ENCODE peak calls at places on chromosomes 6 and 20, in four cellular contexts. K is AG04450; Z is foreskin fibroblast; S is CD4-positive, CD25-positive, alpha-beta regulatory T cell. H is an unnamed sample.

GRCh38 chr6:156511051-156511450 is 266.1 kb upstream of the ARID1B start:
- DNase-seq in Z (no peak), K (no peak), S (no peak), H (no peak)

GRCh38 chr6:5981274-5982026 is 25.3 kb downstream of the NRN1 start:
- DNase-seq in K (no peak), S (no peak), Z (no peak), H (peak; percentile 79)

GRCh38 chr6:135801755-135802154 is 49.7 kb upstream of the PDE7B start:
- DNase-seq in Z (no peak), K (no peak), S (no peak), H (no peak)

GRCh38 chr6:1464796-1465348 is 75.5 kb downstream of the FOXF2 start:
- DNase-seq in K (no peak), S (no peak), Z (no peak), H (no peak)

GRCh38 chr6:43355862-43356590 is 13.4 kb downstream of the ZNF318 start:
- DNase-seq in S (no peak), K (no peak), Z (no peak), H (no peak)

GRCh38 chr6:73515204-73516101 is 5.4 kb downstream of the EEF1A1 start:
- DNase-seq in Z (peak; percentile 66), K (peak; percentile 50), S (peak; percentile 47), H (peak; percentile 48)

GRCh38 chr6:33568826-33569570 is 11.1 kb downstream of the BAK1 start:
- DNase-seq in S (no peak), Z (no peak), K (no peak), H (no peak)

GRCh38 chr6:121584591-121585369 is 149.3 kb downstream of the GJA1 start:
- DNase-seq in Z (no peak), K (no peak), S (no peak), H (no peak)

GRCh38 chr6:130760006-130760405 is 67.2 kb upstream of the SMLR1 start:
- DNase-seq in S (no peak), K (no peak), Z (peak; percentile 53), H (no peak)

GRCh38 chr6:105619971-105620741 is 217.3 kb upstream of the PREP start:
- DNase-seq in S (no peak), K (no peak), Z (no peak), H (no peak)

GRCh38 chr6:42315991-42316378 is 98.3 kb upstream of the MRPS10 start:
- DNase-seq in K (peak; percentile 86), Z (peak; percentile 92), S (no peak), H (peak; percentile 78)

GRCh38 chr20:16486532-16486931 is 86.7 kb downstream of the KIF16B start:
- DNase-seq in K (no peak), Z (no peak), S (no peak), H (no peak)

GRCh38 chr6:44006123-44006871 is 121.0 kb downstream of the MRPL14 start:
- DNase-seq in K (no peak), S (no peak), Z (no peak), H (no peak)

GRCh38 chr20:62362991-62363919 is 3.9 kb downstream of the LAMA5 start:
- DNase-seq in K (no peak), S (no peak), Z (no peak), H (no peak)

GRCh38 chr6:45607818-45608217 is 230.1 kb upstream of the SUPT3H start:
- DNase-seq in Z (no peak), S (no peak), K (no peak), H (no peak)

GRCh38 chr6:137218473-137218916 is 690 bp downstream of the IFNGR1 start:
- DNase-seq in S (peak; percentile 19), K (no peak), Z (peak; percentile 65), H (no peak)

GRCh38 chr20:63107449-63108200 is 100.9 kb upstream of the BHLHE23 start:
- DNase-seq in K (no peak), Z (no peak), S (no peak), H (no peak)

GRCh38 chr6:168908887-168909286 is 344.8 kb downstream of the THBS2 start:
- DNase-seq in Z (peak; percentile 44), S (no peak), K (peak; percentile 27), H (peak; percentile 30)

GRCh38 chr6:105726902-105727655 is 324.2 kb upstream of the PREP start:
- DNase-seq in K (peak; percentile 15), S (no peak), Z (no peak), H (no peak)

GRCh38 chr6:46201701-46202100 is 30.9 kb upstream of the ENPP5 start:
- DNase-seq in Z (no peak), K (no peak), S (no peak), H (no peak)

GRCh38 chr20:25447671-25448070 is 40.2 kb downstream of the GINS1 start:
- DNase-seq in S (no peak), K (no peak), Z (no peak), H (no peak)

GRCh38 chr6:90645634-90646033 is 58.8 kb upstream of the MAP3K7 start:
- DNase-seq in K (no peak), Z (no peak), S (no peak), H (no peak)

GRCh38 chr6:33029297-33030184 is 20.1 kb upstream of the HLA-DOA start:
- DNase-seq in K (no peak), S (no peak), Z (no peak), H (no peak)

GRCh38 chr6:111087871-111088667 is 766 bp downstream of the SLC16A10 start:
- DNase-seq in K (no peak), Z (no peak), S (peak; percentile 69), H (no peak)

GRCh38 chr6:94511502-94512088 is 1065.7 kb upstream of the MANEA start:
- DNase-seq in K (no peak), S (no peak), Z (no peak), H (no peak)

GRCh38 chr6:71287038-71287437 is 1.6 kb upstream of the OGFRL1 start:
- DNase-seq in Z (peak; percentile 49), S (no peak), K (no peak), H (no peak)

GRCh38 chr20:47610247-47610944 is 108.7 kb downstream of the NCOA3 start:
- DNase-seq in K (peak; percentile 34), S (peak; percentile 36), Z (peak; percentile 74), H (peak; percentile 55)

GRCh38 chr6:163438298-163438939 is 23.9 kb downstream of the QKI start:
- DNase-seq in S (no peak), K (no peak), Z (no peak), H (no peak)

GRCh38 chr6:155530219-155530834 is 74.7 kb upstream of the NOX3 start:
- DNase-seq in K (no peak), S (no peak), Z (peak; percentile 54), H (no peak)

GRCh38 chr20:60213126-60213893 is 255.1 kb downstream of the CDH26 start:
- DNase-seq in K (no peak), Z (no peak), S (no peak), H (no peak)

GRCh38 chr20:62740286-62741141 is 31.9 kb downstream of the NTSR1 start:
- DNase-seq in Z (peak; percentile 92), S (peak; percentile 71), K (peak; percentile 68), H (peak; percentile 62)

GRCh38 chr6:3359091-3359752 is 97.6 kb downstream of the SLC22A23 start:
- DNase-seq in S (no peak), K (no peak), Z (no peak), H (no peak)

GRCh38 chr6:52491203-52492069 is 71.3 kb downstream of the EFHC1 start:
- DNase-seq in K (no peak), Z (peak; percentile 68), S (no peak), H (no peak)

GRCh38 chr6:128114164-128114563 is 213.3 kb upstream of the THEMIS start:
- DNase-seq in Z (no peak), K (no peak), S (no peak), H (no peak)

GRCh38 chr6:128117916-128118315 is 217.1 kb upstream of the THEMIS start:
- DNase-seq in S (no peak), Z (no peak), K (no peak), H (no peak)

GRCh38 chr6:128118401-128118800 is 217.5 kb upstream of the THEMIS start:
- DNase-seq in Z (peak; percentile 54), K (no peak), S (no peak), H (peak; percentile 60)

GRCh38 chr6:128111096-128111495 is 210.2 kb upstream of the THEMIS start:
- DNase-seq in K (no peak), S (no peak), Z (no peak), H (no peak)

DNA sequence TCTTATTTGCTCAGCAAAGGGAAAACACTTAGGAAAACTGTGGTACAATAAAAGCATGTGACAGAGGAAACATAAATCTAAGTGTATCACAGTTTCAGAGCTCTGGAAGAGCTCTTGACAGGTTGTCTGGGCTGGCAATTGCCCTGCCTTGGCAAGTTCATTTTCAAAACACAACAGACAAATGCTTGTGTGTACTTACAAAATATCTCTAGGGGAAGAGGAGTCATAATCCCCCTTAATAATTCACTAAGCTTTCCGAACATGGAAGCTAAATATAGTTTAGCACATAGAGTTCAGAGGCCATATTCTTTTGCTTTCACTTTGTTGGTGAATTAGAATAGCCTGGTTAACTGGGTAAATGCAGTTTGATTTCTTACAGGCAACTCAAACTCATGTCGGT is 211.6 kb upstream of the THEMIS start:
- DNase-seq in Z (no peak), S (no peak), K (no peak), H (no peak)
- H3K4me3 ChIP-seq in Z (peak overlapping the region; percentile 19), S (peak overlapping the region; percentile 8), K (peak overlapping the region; percentile 5), H (peak overlapping the region; percentile 29)

GRCh38 chr6:145295746-145296145 is 439.6 kb downstream of the EPM2A start:
- DNase-seq in Z (no peak), S (no peak), K (no peak), H (no peak)
- H3K4me3 ChIP-seq in Z (no peak overlapping the region), S (no peak overlapping the region), K (no peak overlapping the region), H (no peak overlapping the region)

DNA sequence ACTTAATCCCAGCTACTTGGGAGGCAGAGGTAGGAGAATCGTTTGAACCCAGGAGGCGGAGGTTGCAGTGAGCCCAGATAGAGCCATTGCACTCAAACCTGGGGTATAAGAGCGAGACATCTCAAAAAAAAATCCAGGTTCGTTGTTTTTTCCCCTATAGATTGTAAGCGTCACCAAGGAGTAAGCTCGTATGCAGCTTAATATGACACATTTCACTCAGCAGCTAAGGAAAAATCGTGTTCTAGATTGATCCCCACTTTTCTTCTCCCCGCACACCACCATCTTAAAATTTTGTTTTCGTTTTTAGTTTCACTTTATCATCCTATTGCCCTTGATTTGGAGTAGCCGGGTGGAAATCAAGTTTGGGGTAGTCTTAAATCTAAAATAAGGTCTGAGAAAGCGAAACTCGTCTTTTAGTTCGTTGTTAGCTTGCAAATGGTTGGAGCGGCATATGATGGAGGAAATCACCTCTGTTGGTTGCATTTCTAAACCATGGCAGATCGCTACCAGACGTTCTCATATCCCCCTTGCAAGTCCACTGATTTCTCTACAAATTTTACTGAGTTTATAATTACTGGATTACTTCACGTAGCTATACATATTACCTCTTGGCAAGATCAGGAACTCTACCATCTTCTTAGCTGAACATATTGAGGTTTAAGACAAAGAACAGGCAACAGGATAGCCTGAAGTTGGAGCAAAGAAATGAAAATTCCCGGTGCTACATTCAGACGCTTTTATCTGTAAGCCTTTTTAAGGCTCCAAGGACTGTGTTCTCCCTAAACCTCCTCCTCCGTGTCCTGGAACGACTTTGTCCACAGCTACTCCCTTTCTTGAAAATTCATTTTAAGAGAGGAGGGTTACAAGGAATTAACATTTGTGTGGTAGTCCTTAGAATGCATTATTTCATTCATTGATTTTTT is 91.1 kb upstream of the BTN3A2 start:
- DNase-seq in K (no peak), Z (no peak), S (peak; percentile 25), H (no peak)
- H3K4me3 ChIP-seq in K (peak overlapping the region; percentile 66), Z (peak overlapping the region; percentile 55), S (peak overlapping the region; percentile 98), H (peak overlapping the region; percentile 57)

GRCh38 chr6:126351960-126352359 is 12.0 kb downstream of the CENPW start:
- DNase-seq in Z (no peak), K (no peak), S (no peak), H (no peak)
- H3K4me3 ChIP-seq in Z (no peak overlapping the region), K (no peak overlapping the region), S (no peak overlapping the region), H (no peak overlapping the region)